ENCODE peak calls at places on chromosomes 13 and 19, in four cellular contexts. S is D341Med, J is IMR-90, K is cardiac muscle cell. Y is an unnamed sample.

GRCh38 chr19:40274585-40275544 is 10.3 kb downstream of the AKT2 start:
- DNase-seq in J (no peak), S (no peak), K (no peak), Y (no peak)

GRCh38 chr13:61833228-61833627 is 417.6 kb upstream of the PCDH20 start:
- DNase-seq in J (no peak), K (no peak), S (no peak), Y (no peak)

GRCh38 chr13:110683203-110683883 is 22.6 kb downstream of the CARS2 start:
- DNase-seq in J (peak), K (peak), S (no peak), Y (peak)

GRCh38 chr19:7595466-7596133 is at the start of gene CAMSAP3:
- DNase-seq in K (peak), J (no peak), S (peak), Y (no peak)

GRCh38 chr19:44948237-44948636 is 2.4 kb downstream of the APOC2 start:
- DNase-seq in K (no peak), S (no peak), J (no peak), Y (no peak)

GRCh38 chr13:59745395-59745788 is 418.3 kb downstream of the DIAPH3 start:
- DNase-seq in S (no peak), K (no peak), J (peak), Y (no peak)

GRCh38 chr13:110346661-110347067 is 39.6 kb downstream of the COL4A2 start:
- DNase-seq in J (no peak), S (no peak), K (no peak), Y (no peak)

GRCh38 chr13:22926176-22927007 is 254.4 kb upstream of the SGCG start:
- DNase-seq in J (no peak), K (peak), S (peak), Y (no peak)

GRCh38 chr13:70108276-70108845 is at the start of gene KLHL1:
- DNase-seq in J (no peak), K (no peak), S (no peak), Y (no peak)

GRCh38 chr13:66853559-66853958 is 376.6 kb downstream of the PCDH9 start:
- DNase-seq in K (no peak), J (no peak), S (no peak), Y (no peak)

GRCh38 chr13:76009491-76009890 is 373.4 kb downstream of the LMO7 start:
- DNase-seq in J (peak), K (no peak), S (no peak), Y (no peak)

GRCh38 chr13:78595819-78596700 is 7.3 kb downstream of the POU4F1 start:
- DNase-seq in K (peak), S (peak), J (no peak), Y (no peak)

GRCh38 chr19:48991823-48992570 is 1.1 kb downstream of the GYS1 start:
- DNase-seq in K (peak), S (peak), J (peak), Y (peak)

GRCh38 chr19:10230155-10230903 is 802 bp downstream of the S1PR2 start:
- DNase-seq in J (peak), K (peak), S (peak), Y (no peak)

GRCh38 chr19:55526216-55527196 is 10.4 kb downstream of the SBK2 start:
- DNase-seq in S (peak), J (peak), K (peak), Y (peak)

Y was measured in SK-MEL-5.